ENCODE peak calls at places on chromosomes 5 and 9, in eight cellular contexts. V, X, A, G, P, K, T and W are unnamed samples.

GRCh38 chr5:51518607-51519006 is 135.4 kb downstream of the ISL1 start:
- DNase-seq in G (no peak), V (no peak), P (no peak), T (no peak), K (no peak), A (no peak), X (peak; percentile 5), W (no peak)

GRCh38 chr9:70085241-70085640 is 41.6 kb downstream of the MAMDC2 start:
- DNase-seq in X (peak; percentile 76), A (no peak), V (peak; percentile 50), T (no peak), K (peak; percentile 61), P (peak; percentile 58), G (no peak), W (no peak)

GRCh38 chr5:31194892-31195291 is 1.4 kb downstream of the CDH6 start:
- DNase-seq in K (no peak), A (no peak), X (no peak), T (no peak), V (no peak), G (no peak), P (no peak), W (no peak)

GRCh38 chr5:136128416-136128935 is 4.2 kb upstream of the SMAD5 start:
- DNase-seq in P (no peak), G (no peak), V (no peak), A (no peak), K (no peak), X (no peak), T (no peak), W (no peak)

GRCh38 chr5:132011561-132012384 is at the start of gene ACSL6:
- DNase-seq in X (peak; percentile 62), T (no peak), V (no peak), P (no peak), A (no peak), G (peak; percentile 14), K (no peak), W (peak; percentile 48)

GRCh38 chr9:124512806-124513204 is 5.6 kb upstream of the NR5A1 start:
- DNase-seq in P (no peak), V (no peak), A (no peak), K (no peak), G (no peak), T (no peak), X (no peak), W (no peak)

GRCh38 chr5:90767710-90768109 is 209.1 kb downstream of the ADGRV1 start:
- DNase-seq in T (no peak), K (no peak), V (no peak), A (no peak), P (no peak), G (no peak), X (no peak), W (no peak)

GRCh38 chr5:168790691-168791230 is 211.6 kb upstream of the PANK3 start:
- DNase-seq in K (no peak), P (no peak), X (no peak), A (no peak), V (peak; percentile 1), G (no peak), T (no peak), W (no peak)

GRCh38 chr5:150488519-150489357 is 19.2 kb upstream of the NDST1 start:
- DNase-seq in A (peak; percentile 43), X (no peak), P (peak; percentile 91), G (no peak), T (no peak), K (peak; percentile 63), V (peak; percentile 78), W (no peak)

GRCh38 chr9:132288956-132289355 is 65.8 kb downstream of the SETX start:
- DNase-seq in X (no peak), A (no peak), T (no peak), P (peak; percentile 17), V (peak; percentile 63), K (peak; percentile 45), G (no peak), W (no peak)

GRCh38 chr5:180545248-180545647 is 46.1 kb downstream of the SCGB3A1 start:
- DNase-seq in A (no peak), V (no peak), G (no peak), K (no peak), P (no peak), T (no peak), X (no peak), W (no peak)

GRCh38 chr5:94470802-94471201 is 147.6 kb downstream of the KIAA0825 start:
- DNase-seq in V (no peak), A (no peak), X (no peak), P (no peak), G (no peak), K (no peak), T (no peak), W (no peak)

GRCh38 chr9:118652258-118652657 is 717.0 kb downstream of the BRINP1 start:
- DNase-seq in X (no peak), G (no peak), P (no peak), V (no peak), K (no peak), A (no peak), T (no peak), W (no peak)

GRCh38 chr5:43008369-43009158 is 31.6 kb downstream of the ANXA2R start:
- DNase-seq in P (peak; percentile 94), X (peak; percentile 96), V (peak; percentile 95), A (peak; percentile 94), K (peak; percentile 96), G (peak; percentile 90), T (peak; percentile 72), W (peak; percentile 92)
- TF ChIP-seq CTCF in P (no peak), X (peak; percentile 24), V (no peak), A (peak; percentile 18), K (peak; percentile 34), G (no peak), T (no peak), W (no peak)

GRCh38 chr5:96579711-96580110 is 82.5 kb upstream of the CAST start:
- DNase-seq in V (peak; percentile 80), T (no peak), K (peak; percentile 38), P (no peak), G (no peak), X (no peak), A (no peak), W (no peak)

GRCh38 chr5:96582343-96582742 is 79.8 kb upstream of the CAST start:
- DNase-seq in V (no peak), A (no peak), G (no peak), X (no peak), K (no peak), P (no peak), T (no peak), W (peak; percentile 41)

GRCh38 chr5:96573513-96573894 is 88.7 kb upstream of the CAST start:
- DNase-seq in A (no peak), V (no peak), T (no peak), P (no peak), K (no peak), X (no peak), G (no peak), W (no peak)

GRCh38 chr5:96572864-96573512 is 89.2 kb upstream of the CAST start:
- DNase-seq in G (no peak), P (peak; percentile 74), A (peak; percentile 86), K (peak; percentile 97), T (no peak), V (peak; percentile 91), X (no peak), W (no peak)

DNA sequence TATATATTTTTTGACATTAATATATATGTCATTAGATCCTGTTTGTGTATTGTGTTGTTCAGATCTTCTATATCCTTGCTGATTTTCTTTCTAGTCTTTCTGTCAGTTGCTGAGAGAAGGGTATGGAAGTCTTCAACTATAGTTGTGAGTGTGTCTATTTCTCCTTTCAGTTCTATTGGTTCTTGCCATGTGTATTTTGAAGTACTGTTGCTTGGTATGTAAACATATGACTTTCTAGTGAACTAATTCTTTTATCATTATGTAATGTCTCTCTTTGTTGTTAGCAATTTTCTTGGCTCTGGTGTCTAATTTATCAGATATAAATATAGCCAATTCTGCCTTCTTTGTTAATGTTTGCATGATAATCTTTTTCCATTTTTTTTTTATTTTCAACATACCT is 84.3 kb upstream of the CAST start:
- DNase-seq in K (peak; percentile 73), A (no peak), X (no peak), V (peak; percentile 62), P (no peak), T (no peak), G (no peak), W (no peak)
- TF ChIP-seq CTCF in K (no peak), A (no peak), X (no peak), V (no peak), P (no peak), T (no peak), G (no peak), W (no peak)

DNA sequence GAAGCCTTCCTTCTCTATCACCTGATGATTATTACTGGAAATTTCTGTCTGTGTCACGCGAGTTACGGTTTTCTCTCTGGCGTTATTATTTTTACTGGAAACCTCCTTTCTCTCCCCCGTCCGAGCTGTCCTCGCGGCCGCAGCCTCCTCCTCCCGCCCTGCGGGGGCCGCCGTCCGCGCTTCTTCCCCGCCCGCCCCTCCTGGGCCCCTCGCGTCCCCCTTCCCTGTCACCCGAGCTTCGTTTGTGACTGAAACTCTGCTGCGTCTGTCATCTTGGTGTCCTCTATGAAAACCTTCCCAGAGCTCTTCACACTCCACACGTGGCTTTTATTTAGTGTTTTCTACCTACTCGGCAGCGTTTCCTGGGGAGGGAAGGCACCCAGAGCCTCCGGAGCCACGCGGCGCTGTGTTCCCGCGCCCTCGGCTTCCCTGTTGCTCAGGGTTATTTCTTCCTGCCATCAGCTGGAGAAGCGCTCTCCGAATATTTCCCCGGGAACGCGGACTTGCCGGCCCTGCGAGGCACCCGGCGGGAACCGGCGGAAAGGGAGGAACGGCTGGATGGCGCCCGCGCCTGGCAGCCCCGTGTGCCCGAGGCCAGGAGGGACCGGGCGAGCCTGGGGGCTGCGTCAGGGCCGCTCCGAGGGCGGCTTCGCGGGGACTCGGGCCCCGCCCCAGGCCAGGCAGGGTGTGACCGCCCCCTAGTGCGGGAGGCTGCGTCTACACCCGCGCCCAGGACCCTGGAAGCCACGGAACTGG is 33.9 kb downstream of the TRIP13 start:
- DNase-seq in K (peak; percentile 26), G (no peak), P (peak; percentile 45), V (no peak), X (peak; percentile 74), A (no peak), T (peak; percentile 43), W (no peak)
- TF ChIP-seq CTCF in K (peak; percentile 27), G (no peak), P (peak; percentile 39), V (peak; percentile 48), X (peak; percentile 54), A (no peak), T (peak; percentile 63), W (no peak)

DNA sequence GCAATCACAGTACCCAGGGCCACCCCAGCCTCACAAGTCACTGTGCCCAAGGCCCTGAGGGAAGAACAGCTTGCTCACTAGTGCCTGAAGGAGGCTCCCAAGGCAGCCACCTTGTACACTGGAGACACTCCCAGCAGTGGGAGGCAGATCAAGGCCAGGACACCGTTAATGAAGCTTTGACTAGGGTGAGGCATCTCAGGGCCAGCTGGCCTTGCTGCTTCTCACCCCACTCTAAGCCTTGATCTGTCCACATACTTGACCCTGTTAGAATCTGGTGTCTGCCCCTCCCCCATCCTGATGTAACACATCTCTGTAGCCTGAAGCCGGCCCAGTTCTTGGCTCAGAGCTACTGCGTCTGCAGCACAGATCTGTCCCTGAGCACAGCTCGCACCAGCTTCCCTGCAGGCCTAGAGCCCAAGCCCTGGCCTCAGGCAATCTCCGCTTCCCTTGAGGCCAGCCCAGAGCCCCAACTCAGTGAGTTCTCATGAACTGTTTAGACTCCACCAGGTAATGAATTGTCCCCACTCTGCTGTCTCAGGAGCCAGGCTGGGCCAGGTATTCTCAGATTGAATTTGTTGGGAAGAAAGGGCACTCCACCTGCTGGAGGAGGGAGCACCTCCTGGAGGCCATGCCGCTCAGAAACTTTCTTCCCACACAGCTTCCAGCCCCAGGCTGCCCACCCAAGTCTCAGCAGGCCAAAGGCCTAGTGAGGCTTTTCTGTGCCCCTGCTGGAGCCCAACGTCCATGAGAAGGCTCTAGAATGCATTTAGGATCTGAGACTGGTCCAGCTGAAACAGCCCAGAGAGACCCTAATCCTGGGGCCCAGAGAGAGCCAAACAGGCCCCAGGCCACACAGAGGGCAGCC is 13.4 kb upstream of the JADE2 start:
- DNase-seq in X (peak; percentile 87), V (peak; percentile 97), P (peak; percentile 86), A (peak; percentile 73), T (no peak), K (peak; percentile 86), G (no peak), W (peak; percentile 64)
- TF ChIP-seq CTCF in X (peak; percentile 69), V (peak; percentile 37), P (no peak), A (peak; percentile 67), T (peak; percentile 46), K (peak; percentile 38), G (no peak), W (peak; percentile 51)